ENCODE peak calls at places on chromosomes 12 and 14, in ten cellular contexts. One of them, this sample, is unnamed.

GRCh38 chr12:106171117-106171750 is 32.5 kb upstream of the NUAK1 start:
- DNase-seq in lung microvascular endothelial cell: no peak
- DNase-seq in stomach: no peak
- DNase-seq in choroid plexus epithelial cell: no peak
- DNase-seq in right atrium auricular region: no peak
- DNase-seq in mesothelial cell of epicardium: no peak
- DNase-seq in type B pancreatic cell: no peak
- DNase-seq in heart right ventricle: no peak
- DNase-seq in SK-N-SH: no peak
- DNase-seq in LoVo: no peak
- DNase-seq in this sample: no peak

GRCh38 chr14:104587641-104588040 is 8.1 kb downstream of the C14orf180 start:
- DNase-seq in lung microvascular endothelial cell: no peak
- DNase-seq in stomach: no peak
- DNase-seq in choroid plexus epithelial cell: no peak
- DNase-seq in right atrium auricular region: no peak
- DNase-seq in mesothelial cell of epicardium: no peak
- DNase-seq in type B pancreatic cell: no peak
- DNase-seq in heart right ventricle: no peak
- DNase-seq in SK-N-SH: peak
- DNase-seq in LoVo: no peak
- DNase-seq in this sample: no peak

GRCh38 chr12:5395443-5396401 is 36.2 kb upstream of the NTF3 start:
- DNase-seq in lung microvascular endothelial cell: no peak
- DNase-seq in stomach: peak
- DNase-seq in choroid plexus epithelial cell: no peak
- DNase-seq in right atrium auricular region: no peak
- DNase-seq in mesothelial cell of epicardium: no peak
- DNase-seq in type B pancreatic cell: no peak
- DNase-seq in heart right ventricle: no peak
- DNase-seq in SK-N-SH: no peak
- DNase-seq in LoVo: no peak
- DNase-seq in this sample: no peak

GRCh38 chr12:77591959-77592358 is 238.7 kb upstream of the NAV3 start:
- DNase-seq in lung microvascular endothelial cell: no peak
- DNase-seq in stomach: no peak
- DNase-seq in choroid plexus epithelial cell: no peak
- DNase-seq in right atrium auricular region: no peak
- DNase-seq in mesothelial cell of epicardium: no peak
- DNase-seq in type B pancreatic cell: no peak
- DNase-seq in heart right ventricle: no peak
- DNase-seq in SK-N-SH: no peak
- DNase-seq in LoVo: no peak
- DNase-seq in this sample: no peak

GRCh38 chr12:47742253-47742825 is 16.3 kb downstream of the RAPGEF3 start:
- DNase-seq in lung microvascular endothelial cell: peak
- DNase-seq in stomach: peak
- DNase-seq in choroid plexus epithelial cell: peak
- DNase-seq in right atrium auricular region: no peak
- DNase-seq in mesothelial cell of epicardium: peak
- DNase-seq in type B pancreatic cell: no peak
- DNase-seq in heart right ventricle: peak
- DNase-seq in SK-N-SH: peak
- DNase-seq in LoVo: peak
- DNase-seq in this sample: peak

GRCh38 chr14:104473244-104473565 is 106.4 kb upstream of the C14orf180 start:
- DNase-seq in lung microvascular endothelial cell: no peak
- DNase-seq in stomach: no peak
- DNase-seq in choroid plexus epithelial cell: no peak
- DNase-seq in right atrium auricular region: no peak
- DNase-seq in mesothelial cell of epicardium: no peak
- DNase-seq in type B pancreatic cell: no peak
- DNase-seq in heart right ventricle: no peak
- DNase-seq in SK-N-SH: no peak
- DNase-seq in LoVo: no peak
- DNase-seq in this sample: no peak

GRCh38 chr14:61662437-61663311 is 32.6 kb upstream of the HIF1A start:
- DNase-seq in lung microvascular endothelial cell: peak
- DNase-seq in stomach: peak
- DNase-seq in choroid plexus epithelial cell: peak
- DNase-seq in right atrium auricular region: no peak
- DNase-seq in mesothelial cell of epicardium: no peak
- DNase-seq in type B pancreatic cell: no peak
- DNase-seq in heart right ventricle: no peak
- DNase-seq in SK-N-SH: peak
- DNase-seq in LoVo: no peak
- DNase-seq in this sample: peak

GRCh38 chr12:131132118-131132892 is 178.6 kb downstream of the ADGRD1 start:
- DNase-seq in lung microvascular endothelial cell: peak
- DNase-seq in stomach: peak
- DNase-seq in choroid plexus epithelial cell: peak
- DNase-seq in right atrium auricular region: peak
- DNase-seq in mesothelial cell of epicardium: peak
- DNase-seq in type B pancreatic cell: peak
- DNase-seq in heart right ventricle: peak
- DNase-seq in SK-N-SH: peak
- DNase-seq in LoVo: peak
- DNase-seq in this sample: peak

GRCh38 chr12:78697817-78698415 is 166.7 kb upstream of the SYT1 start:
- DNase-seq in lung microvascular endothelial cell: peak
- DNase-seq in stomach: no peak
- DNase-seq in choroid plexus epithelial cell: peak
- DNase-seq in right atrium auricular region: no peak
- DNase-seq in mesothelial cell of epicardium: no peak
- DNase-seq in type B pancreatic cell: no peak
- DNase-seq in heart right ventricle: no peak
- DNase-seq in SK-N-SH: no peak
- DNase-seq in LoVo: no peak
- DNase-seq in this sample: no peak

GRCh38 chr14:37021406-37021805 is 151.0 kb downstream of the SLC25A21 start:
- DNase-seq in lung microvascular endothelial cell: no peak
- DNase-seq in stomach: no peak
- DNase-seq in choroid plexus epithelial cell: no peak
- DNase-seq in right atrium auricular region: no peak
- DNase-seq in mesothelial cell of epicardium: no peak
- DNase-seq in type B pancreatic cell: no peak
- DNase-seq in heart right ventricle: no peak
- DNase-seq in SK-N-SH: no peak
- DNase-seq in LoVo: no peak
- DNase-seq in this sample: no peak

GRCh38 chr14:69077841-69078240 is 75.1 kb downstream of the DCAF5 start:
- DNase-seq in lung microvascular endothelial cell: peak
- DNase-seq in stomach: no peak
- DNase-seq in choroid plexus epithelial cell: peak
- DNase-seq in right atrium auricular region: no peak
- DNase-seq in mesothelial cell of epicardium: no peak
- DNase-seq in type B pancreatic cell: no peak
- DNase-seq in heart right ventricle: no peak
- DNase-seq in SK-N-SH: no peak
- DNase-seq in LoVo: no peak
- DNase-seq in this sample: no peak

GRCh38 chr12:54153586-54153985 is 35.2 kb downstream of the SMUG1 start:
- DNase-seq in lung microvascular endothelial cell: no peak
- DNase-seq in stomach: no peak
- DNase-seq in choroid plexus epithelial cell: no peak
- DNase-seq in right atrium auricular region: no peak
- DNase-seq in mesothelial cell of epicardium: no peak
- DNase-seq in type B pancreatic cell: no peak
- DNase-seq in heart right ventricle: no peak
- DNase-seq in SK-N-SH: no peak
- DNase-seq in LoVo: no peak
- DNase-seq in this sample: no peak

GRCh38 chr12:93783827-93784226 is 106.7 kb downstream of the CRADD start:
- DNase-seq in lung microvascular endothelial cell: peak
- DNase-seq in stomach: no peak
- DNase-seq in choroid plexus epithelial cell: no peak
- DNase-seq in right atrium auricular region: no peak
- DNase-seq in mesothelial cell of epicardium: no peak
- DNase-seq in type B pancreatic cell: no peak
- DNase-seq in heart right ventricle: no peak
- DNase-seq in SK-N-SH: peak
- DNase-seq in LoVo: no peak
- DNase-seq in this sample: no peak

GRCh38 chr14:95875831-95876768 is 532 bp upstream of the TUNAR start:
- DNase-seq in lung microvascular endothelial cell: no peak
- DNase-seq in stomach: no peak
- DNase-seq in choroid plexus epithelial cell: no peak
- DNase-seq in right atrium auricular region: no peak
- DNase-seq in mesothelial cell of epicardium: no peak
- DNase-seq in type B pancreatic cell: no peak
- DNase-seq in heart right ventricle: no peak
- DNase-seq in SK-N-SH: peak
- DNase-seq in LoVo: no peak
- DNase-seq in this sample: peak

GRCh38 chr12:632102-632696 is 31.0 kb downstream of the NINJ2 start:
- DNase-seq in lung microvascular endothelial cell: peak
- DNase-seq in stomach: peak
- DNase-seq in choroid plexus epithelial cell: peak
- DNase-seq in right atrium auricular region: no peak
- DNase-seq in mesothelial cell of epicardium: peak
- DNase-seq in type B pancreatic cell: no peak
- DNase-seq in heart right ventricle: peak
- DNase-seq in SK-N-SH: no peak
- DNase-seq in LoVo: peak
- DNase-seq in this sample: no peak

GRCh38 chr12:14185441-14186192 is 179.9 kb upstream of the ATF7IP start:
- DNase-seq in lung microvascular endothelial cell: peak
- DNase-seq in stomach: peak
- DNase-seq in choroid plexus epithelial cell: peak
- DNase-seq in right atrium auricular region: no peak
- DNase-seq in mesothelial cell of epicardium: no peak
- DNase-seq in type B pancreatic cell: no peak
- DNase-seq in heart right ventricle: peak
- DNase-seq in SK-N-SH: peak
- DNase-seq in LoVo: peak
- DNase-seq in this sample: no peak

GRCh38 chr12:121963341-121964018 is 45.1 kb downstream of the CFAP251 start:
- DNase-seq in lung microvascular endothelial cell: no peak
- DNase-seq in stomach: no peak
- DNase-seq in choroid plexus epithelial cell: no peak
- DNase-seq in right atrium auricular region: no peak
- DNase-seq in mesothelial cell of epicardium: no peak
- DNase-seq in type B pancreatic cell: no peak
- DNase-seq in heart right ventricle: no peak
- DNase-seq in SK-N-SH: no peak
- DNase-seq in LoVo: no peak
- DNase-seq in this sample: no peak